ENCODE peak calls at places on chromosomes 3 and 15, in seven cellular contexts. M is IMR-90, Q is tibial nerve, T is GM06990, K is BJ, V is adrenal gland, Z is bronchial epithelial cell. L is an unnamed sample.

GRCh38 chr3:21672303-21672702 is 78.7 kb downstream of the ZNF385D start:
- DNase-seq in T (no peak), Q (no peak), K (peak; percentile 66), V (no peak), M (peak; percentile 90), Z (peak; percentile 95), L (no peak)

GRCh38 chr3:108595304-108595703 is 5.8 kb downstream of the DZIP3 start:
- DNase-seq in Q (no peak), Z (no peak), V (no peak), T (no peak), K (no peak), M (no peak), L (no peak)

GRCh38 chr3:35832140-35832571 is 192.8 kb downstream of the ARPP21 start:
- DNase-seq in K (no peak), V (no peak), T (no peak), Q (no peak), Z (peak; percentile 59), M (no peak), L (no peak)

GRCh38 chr15:93987068-93987467 is 244.3 kb upstream of the MCTP2 start:
- DNase-seq in V (no peak), K (no peak), Z (no peak), Q (no peak), M (no peak), T (no peak), L (no peak)

GRCh38 chr3:159175391-159175725 is 373.5 kb downstream of the MFSD1 start:
- DNase-seq in T (no peak), Z (peak; percentile 20), K (no peak), M (no peak), Q (no peak), V (no peak), L (no peak)

GRCh38 chr3:141065258-141065657 is 14.1 kb downstream of the SPSB4 start:
- DNase-seq in V (no peak), T (no peak), Z (no peak), K (no peak), Q (no peak), M (no peak), L (peak; percentile 43)

GRCh38 chr3:143807987-143808386 is 40.3 kb downstream of the SLC9A9 start:
- DNase-seq in Z (no peak), T (no peak), M (no peak), V (no peak), K (no peak), Q (no peak), L (no peak)

GRCh38 chr3:18012464-18012863 is 270.0 kb upstream of the TBC1D5 start:
- DNase-seq in K (no peak), M (no peak), Q (no peak), T (no peak), Z (no peak), V (no peak), L (no peak)

GRCh38 chr15:59300618-59301139 is 72.0 kb downstream of the MYO1E start:
- DNase-seq in K (no peak), M (no peak), T (no peak), Q (peak; percentile 44), V (no peak), Z (no peak), L (no peak)

GRCh38 chr3:72678380-72678779 is 169.9 kb downstream of the SHQ1 start:
- DNase-seq in V (no peak), M (no peak), T (no peak), K (no peak), Q (no peak), Z (no peak), L (no peak)

GRCh38 chr3:12725436-12725835 is 33.6 kb downstream of the TMEM40 start:
- DNase-seq in K (no peak), V (no peak), M (no peak), Z (no peak), Q (no peak), T (no peak), L (no peak)

GRCh38 chr3:99332726-99333125 is 305.7 kb upstream of the COL8A1 start:
- DNase-seq in Q (no peak), M (peak; percentile 26), K (no peak), V (no peak), T (no peak), Z (no peak), L (no peak)

GRCh38 chr3:112605285-112605684 is 35.7 kb downstream of the CCDC80 start:
- DNase-seq in V (no peak), M (peak; percentile 99), Q (no peak), Z (no peak), T (no peak), K (peak; percentile 55), L (no peak)

GRCh38 chr3:159280326-159280725 is 478.5 kb downstream of the MFSD1 start:
- DNase-seq in V (no peak), M (no peak), K (no peak), Z (no peak), T (no peak), Q (no peak), L (no peak)

GRCh38 chr3:128123538-128124368 is at the start of gene RUVBL1:
- DNase-seq in K (peak; percentile 86), Q (peak; percentile 91), T (peak; percentile 96), V (peak; percentile 98), Z (peak; percentile 93), M (peak; percentile 96), L (peak; percentile 99)

GRCh38 chr15:33926260-33926659 is 42.0 kb upstream of the CHRM5 start:
- DNase-seq in K (no peak), M (no peak), V (no peak), T (no peak), Z (no peak), Q (no peak), L (no peak)

GRCh38 chr3:48428088-48428862 is 1.6 kb downstream of the PLXNB1 start:
- DNase-seq in K (no peak), Z (no peak), T (no peak), Q (peak; percentile 37), M (no peak), V (no peak), L (no peak)

GRCh38 chr3:32836601-32837000 is 18.8 kb downstream of the TRIM71 start:
- DNase-seq in M (no peak), Q (no peak), Z (no peak), K (no peak), T (no peak), V (no peak), L (no peak)
- H3K4me3 ChIP-seq in M (no peak overlapping the region), Q (no peak overlapping the region), Z (no peak overlapping the region), K (no peak overlapping the region), T (no peak overlapping the region), V (no peak overlapping the region), L (no peak overlapping the region)

GRCh38 chr15:98804057-98804380 is 155.7 kb downstream of the IGF1R start:
- DNase-seq in K (no peak), T (no peak), Q (no peak), V (no peak), M (peak; percentile 17), Z (no peak), L (no peak)
- TF ChIP-seq CTCF in K (peak; percentile 23), T (no peak), Q (no peak), V (no peak), M (peak; percentile 18), Z (no peak), L (no peak)

GRCh38 chr3:116445291-116445841 is at the start of gene LSAMP:
- DNase-seq in Z (no peak), T (no peak), M (peak; percentile 35), Q (no peak), V (peak; percentile 22), K (no peak), L (no peak)
- H3K4me3 ChIP-seq in Z (no peak within 1 kb of the TSS), T (no peak within 1 kb of the TSS), M (peak within 1 kb of the TSS; percentile 67), Q (peak within 1 kb of the TSS; percentile 54), V (no peak within 1 kb of the TSS), K (peak within 1 kb of the TSS; percentile 5), L (peak within 1 kb of the TSS; percentile 70)

GRCh38 chr3:137792633-137793271 is 28.6 kb downstream of the SOX14 start:
- DNase-seq in K (no peak), Q (peak; percentile 36), Z (peak; percentile 27), V (no peak), M (peak; percentile 27), T (peak; percentile 4), L (no peak)
- TF ChIP-seq CTCF in K (peak; percentile 58), Q (no peak), Z (peak; percentile 56), V (peak; percentile 43), M (peak; percentile 54), T (peak; percentile 81), L (no peak)

GRCh38 chr15:96889734-96890480 is 559.4 kb downstream of the NR2F2 start:
- DNase-seq in Q (peak; percentile 26), T (no peak), K (no peak), M (no peak), Z (no peak), V (no peak), L (no peak)
- H3K4me3 ChIP-seq in Q (peak overlapping the region; percentile 31), T (peak overlapping the region; percentile 45), K (no peak overlapping the region), M (no peak overlapping the region), Z (peak overlapping the region; percentile 4), V (no peak overlapping the region), L (peak overlapping the region; percentile 63)